ENCODE peak calls at places on chromosome 11, in four cellular contexts. E, H, D and Z are unnamed samples.
A peak's percentile ranks its signal among the peaks of the same experiment; 100 is the strongest.

GRCh38 chr11:130448039-130448415 is 418 bp upstream of the ADAMTS15 start:
- DNase-seq in E (no peak), D (no peak), H (no peak), Z (no peak)

GRCh38 chr11:117005758-117006157 is 92.5 kb downstream of the SIK3 start:
- DNase-seq in E (no peak), H (no peak), D (no peak), Z (no peak)

GRCh38 chr11:130168105-130168504 is 8.5 kb downstream of the ST14 start:
- DNase-seq in H (peak; percentile 93), E (no peak), D (peak; percentile 50), Z (no peak)

GRCh38 chr11:44619931-44620725 is 54.7 kb downstream of the CD82 start:
- DNase-seq in D (no peak), H (no peak), E (no peak), Z (no peak)

GRCh38 chr11:78830277-78830676 is 255.6 kb upstream of the NARS2 start:
- DNase-seq in H (no peak), D (no peak), E (no peak), Z (no peak)

GRCh38 chr11:34026432-34026831 is 25.1 kb upstream of the CAPRIN1 start:
- DNase-seq in D (no peak), E (no peak), H (no peak), Z (no peak)

GRCh38 chr11:45929486-45930030 is 7.1 kb downstream of the LARGE2 start:
- DNase-seq in D (no peak), H (no peak), E (no peak), Z (no peak)

GRCh38 chr11:47020793-47021624 is 84.4 kb downstream of the CSTPP1 start:
- DNase-seq in H (no peak), D (no peak), E (no peak), Z (no peak)

GRCh38 chr11:59138643-59139042 is 4.0 kb upstream of the FAM111A start:
- DNase-seq in H (no peak), E (no peak), D (no peak), Z (no peak)

GRCh38 chr11:26276798-26277424 is 55.0 kb upstream of the ANO3 start:
- DNase-seq in H (peak; percentile 79), E (peak; percentile 38), D (peak; percentile 71), Z (peak; percentile 70)

GRCh38 chr11:70066136-70066520 is 12.0 kb upstream of the ANO1 start:
- DNase-seq in H (no peak), E (no peak), D (no peak), Z (no peak)

GRCh38 chr11:130403301-130403804 is 25.1 kb downstream of the ADAMTS8 start:
- DNase-seq in D (no peak), E (no peak), H (peak; percentile 87), Z (peak; percentile 66)

GRCh38 chr11:67662806-67663514 is 11.5 kb downstream of the ALDH3B2 start:
- DNase-seq in D (no peak), H (no peak), E (no peak), Z (no peak)

GRCh38 chr11:129427376-129427775 is 51.7 kb downstream of the BARX2 start:
- DNase-seq in E (peak; percentile 76), D (no peak), H (no peak), Z (peak; percentile 44)

GRCh38 chr11:9754041-9754471 is 90.2 kb downstream of the SWAP70 start:
- DNase-seq in E (no peak), D (peak; percentile 63), H (no peak), Z (no peak)

GRCh38 chr11:63567044-63567840 is 4.1 kb upstream of the PLAAT2 start:
- DNase-seq in E (peak; percentile 32), D (peak; percentile 85), H (peak; percentile 97), Z (peak; percentile 89)

GRCh38 chr11:2663506-2663905 is 36.3 kb downstream of the KCNQ1OT1 start:
- DNase-seq in D (no peak), H (no peak), E (no peak), Z (no peak)

GRCh38 chr11:118895093-118896039 is 11.7 kb downstream of the CXCR5 start:
- DNase-seq in H (no peak), E (no peak), D (peak; percentile 90), Z (peak; percentile 38)

GRCh38 chr11:91272089-91272488 is 952.5 kb upstream of the FAT3 start:
- DNase-seq in E (no peak), D (no peak), H (no peak), Z (no peak)

GRCh38 chr11:106228996-106229395 is 151.5 kb downstream of the AASDHPPT start:
- DNase-seq in D (no peak), E (no peak), H (no peak), Z (peak; percentile 34)

GRCh38 chr11:88508558-88508807 is 170.9 kb upstream of the CTSC start:
- DNase-seq in H (no peak), D (no peak), E (no peak), Z (peak; percentile 8)

GRCh38 chr11:12741671-12742216 is 67.5 kb downstream of the TEAD1 start:
- DNase-seq in H (no peak), E (no peak), D (no peak), Z (no peak)

GRCh38 chr11:90784241-90784814 is 561.5 kb upstream of the CHORDC1 start:
- DNase-seq in H (no peak), D (no peak), E (no peak), Z (no peak)

GRCh38 chr11:20397281-20397680 is 9.8 kb downstream of the PRMT3 start:
- DNase-seq in H (peak; percentile 55), D (peak; percentile 40), E (peak; percentile 35), Z (peak; percentile 61)

GRCh38 chr11:61904539-61905048 is 12.8 kb downstream of the RAB3IL1 start:
- DNase-seq in D (no peak), E (peak; percentile 72), H (no peak), Z (peak; percentile 68)

GRCh38 chr11:60482361-60482760 is 10.2 kb upstream of the MS4A12 start:
- DNase-seq in D (peak; percentile 54), H (no peak), E (no peak), Z (no peak)

GRCh38 chr11:704799-705645 is 1.0 kb upstream of the EPS8L2 start:
- DNase-seq in D (no peak), H (peak; percentile 75), E (peak; percentile 93), Z (peak; percentile 75)

DNA sequence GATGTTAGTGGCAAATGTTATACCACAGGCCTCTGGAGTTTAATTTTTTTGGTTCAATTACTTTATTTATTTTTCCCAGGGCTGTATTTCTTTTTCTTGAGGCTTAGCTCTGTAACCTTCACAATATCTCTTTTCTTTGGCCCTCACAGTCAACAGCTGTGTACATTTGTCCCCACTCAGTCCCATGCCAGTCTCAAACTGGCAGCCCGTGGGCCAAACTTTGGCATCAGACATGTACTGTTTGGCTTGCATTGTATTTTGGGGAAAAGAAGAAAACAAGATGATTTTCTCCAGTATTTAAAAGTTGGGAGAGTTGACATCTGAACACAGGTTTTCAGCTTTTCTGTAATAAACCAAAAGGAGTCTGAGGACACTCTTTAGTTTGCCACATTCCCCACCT is 87.1 kb downstream of the PRR5L start:
- DNase-seq in D (no peak), E (no peak), H (no peak), Z (no peak)
- H3K4me2 ChIP-seq in D (no peak overlapping the region), E (no peak overlapping the region), H (no peak overlapping the region), Z (no peak overlapping the region)

DNA sequence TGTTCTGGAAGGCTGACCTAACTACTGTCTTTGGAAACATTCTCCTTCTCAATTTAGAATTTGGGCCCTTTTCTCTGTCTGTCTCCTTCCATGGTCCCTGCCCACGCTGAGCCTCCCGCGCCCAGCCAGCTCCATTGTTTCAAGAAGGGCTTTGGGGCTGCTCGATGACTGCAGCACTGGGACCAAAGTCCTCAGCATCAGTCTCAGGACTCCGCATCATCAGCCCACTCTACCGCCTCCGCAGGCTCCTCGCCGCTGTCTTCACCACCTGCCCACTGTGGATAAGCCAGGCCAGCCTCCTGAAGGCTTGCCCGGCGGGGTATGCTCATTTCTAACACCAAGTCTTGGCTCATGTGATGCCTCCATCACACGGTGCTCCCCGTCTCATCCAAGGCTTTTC is 81.3 kb downstream of the ZBTB16 start:
- DNase-seq in E (no peak), H (no peak), D (no peak), Z (no peak)
- H3K4me1 ChIP-seq in E (no peaks in the 10 kb centered on the region), H (no peaks in the 10 kb centered on the region), D (peaks cover 9% of the 10 kb centered on the region), Z (peaks cover 69% of the 10 kb centered on the region)

DNA sequence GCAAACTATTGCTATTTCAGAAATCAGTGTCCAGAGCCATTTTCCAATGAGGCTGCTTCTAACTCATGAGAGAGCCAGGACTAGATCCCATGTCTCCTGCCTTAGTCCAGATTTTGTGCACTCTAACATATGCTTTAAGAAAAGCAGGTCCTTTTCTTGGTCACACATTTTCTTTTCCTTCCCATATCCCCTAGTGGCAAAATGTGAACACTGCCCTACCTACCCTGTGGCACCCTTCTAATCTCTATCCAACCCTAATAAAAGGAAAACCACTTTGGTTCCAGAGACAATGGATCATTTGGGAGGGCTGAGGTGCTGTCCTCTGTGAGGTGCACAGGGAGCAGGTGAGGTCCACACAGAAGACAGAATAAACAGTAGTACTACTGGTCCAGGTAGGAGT is 72.0 kb upstream of the DDI1 start:
- DNase-seq in E (no peak), H (no peak), D (no peak), Z (no peak)
- H3K4me3 ChIP-seq in E (no peak overlapping the region), H (no peak overlapping the region), D (no peak overlapping the region), Z (no peak overlapping the region)

GRCh38 chr11:19281555-19281954 is 40.8 kb upstream of the E2F8 start:
- DNase-seq in H (no peak), D (no peak), E (no peak), Z (no peak)
- H3K4me2 ChIP-seq in H (no peak overlapping the region), D (no peak overlapping the region), E (no peak overlapping the region), Z (no peak overlapping the region)